ENCODE peak calls at places on chromosomes 6 and 20, in seven cellular contexts. M is CD8-positive, alpha-beta memory T cell; I is CD8-positive, alpha-beta T cell; P is tibial artery; S is left lung; G is naive thymus-derived CD4-positive, alpha-beta T cell; V is mesenchymal stem cell. C is an unnamed sample.

GRCh38 chr6:145815351-145815772 is 767 bp upstream of the FBXO30 start:
- DNase-seq in M (no peak), I (no peak), P (peak; percentile 58), S (no peak), G (no peak), V (peak; percentile 51), C (no peak)

GRCh38 chr6:169847773-169848380 is 96.5 kb downstream of the ERMARD start:
- DNase-seq in M (no peak), I (no peak), P (no peak), S (no peak), G (no peak), V (no peak), C (no peak)

GRCh38 chr20:20956586-20956985 is 149.6 kb downstream of the LINC00237 start:
- DNase-seq in M (no peak), I (no peak), P (no peak), S (no peak), G (no peak), V (no peak), C (no peak)

GRCh38 chr6:7721654-7722053 is 4.2 kb upstream of the BMP6 start:
- DNase-seq in M (no peak), I (no peak), P (no peak), S (no peak), G (no peak), V (peak; percentile 23), C (no peak)

GRCh38 chr20:51010043-51010365 is 12.9 kb downstream of the KCNG1 start:
- DNase-seq in M (no peak), I (no peak), P (no peak), S (no peak), G (no peak), V (no peak), C (no peak)

GRCh38 chr20:35657271-35657670 is 7.4 kb downstream of the CPNE1 start:
- DNase-seq in M (no peak), I (no peak), P (no peak), S (no peak), G (no peak), V (no peak), C (no peak)

GRCh38 chr6:131867744-131868143 is 59.9 kb downstream of the ENPP1 start:
- DNase-seq in M (no peak), I (no peak), P (no peak), S (no peak), G (no peak), V (peak; percentile 25), C (no peak)

GRCh38 chr6:35365599-35366596 is 23.5 kb downstream of the PPARD start:
- DNase-seq in M (no peak), I (no peak), P (no peak), S (no peak), G (no peak), V (no peak), C (peak; percentile 23)

GRCh38 chr20:50824137-50824536 is 29.3 kb downstream of the BCAS4 start:
- DNase-seq in M (no peak), I (no peak), P (peak; percentile 96), S (no peak), G (no peak), V (peak; percentile 7), C (peak; percentile 92)

GRCh38 chr6:106770663-106771062 is 141.3 kb downstream of the QRSL1 start:
- DNase-seq in M (no peak), I (no peak), P (no peak), S (no peak), G (no peak), V (no peak), C (no peak)

GRCh38 chr6:41053056-41053455 is at the start of gene APOBEC2:
- DNase-seq in M (no peak), I (no peak), P (no peak), S (no peak), G (no peak), V (no peak), C (no peak)

GRCh38 chr6:30450908-30451818 is 38.1 kb upstream of the HLA-E start:
- DNase-seq in M (peak; percentile 37), I (peak; percentile 68), P (no peak), S (peak; percentile 82), G (peak; percentile 79), V (peak; percentile 45), C (peak; percentile 85)

GRCh38 chr20:20368414-20369352 is 779 bp downstream of the INSM1 start:
- DNase-seq in M (no peak), I (no peak), P (no peak), S (no peak), G (no peak), V (no peak), C (no peak)

GRCh38 chr20:44828640-44829039 is 18.3 kb upstream of the RIMS4 start:
- DNase-seq in M (no peak), I (no peak), P (no peak), S (no peak), G (no peak), V (no peak), C (no peak)

GRCh38 chr20:49979030-49979832 is 3.5 kb upstream of the SNAI1 start:
- DNase-seq in M (peak; percentile 66), I (peak; percentile 57), P (peak; percentile 68), S (peak; percentile 48), G (peak; percentile 63), V (peak; percentile 61), C (peak; percentile 67)

GRCh38 chr6:145898376-145898775 is 65.8 kb downstream of the SHPRH start:
- DNase-seq in M (no peak), I (no peak), P (no peak), S (no peak), G (no peak), V (no peak), C (no peak)

DNA sequence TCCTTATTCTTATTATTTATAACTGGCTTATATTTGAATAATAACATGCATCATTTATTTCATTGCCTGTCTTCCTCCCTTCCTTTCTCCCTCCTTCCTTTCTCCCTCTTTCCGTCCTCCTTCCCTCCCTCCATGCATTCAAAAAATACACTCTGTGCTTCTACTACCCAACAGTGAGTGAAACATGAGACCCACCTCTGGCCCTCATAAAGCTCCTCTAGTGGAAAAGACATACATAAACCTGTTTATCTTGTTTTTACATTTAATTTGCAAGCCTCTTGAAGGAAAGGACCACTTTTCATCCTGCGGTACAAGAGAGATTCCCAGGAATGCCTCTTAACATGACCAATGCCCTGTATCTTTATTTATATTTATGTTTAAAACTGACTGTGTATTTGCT is 21.8 kb upstream of the ISM1 start:
- DNase-seq in M (no peak), I (no peak), P (no peak), S (no peak), G (no peak), V (no peak), C (no peak)
- H3K36me3 ChIP-seq in M (no peaks in the 10 kb centered on the region), I (no peaks in the 10 kb centered on the region), P (no peaks in the 10 kb centered on the region), S (no peaks in the 10 kb centered on the region), G (no peaks in the 10 kb centered on the region), V (no peaks in the 10 kb centered on the region), C (no peaks in the 10 kb centered on the region)

GRCh38 chr20:46357030-46357514 is 48.8 kb upstream of the CDH22 start:
- DNase-seq in M (no peak), I (no peak), P (peak; percentile 74), S (no peak), G (no peak), V (no peak), C (no peak)

GRCh38 chr20:46354920-46355654 is 46.8 kb upstream of the CDH22 start:
- DNase-seq in M (no peak), I (no peak), P (no peak), S (no peak), G (no peak), V (no peak), C (no peak)

GRCh38 chr20:46355778-46356177 is 47.5 kb upstream of the CDH22 start:
- DNase-seq in M (no peak), I (no peak), P (no peak), S (no peak), G (no peak), V (no peak), C (no peak)

GRCh38 chr20:46358336-46359058 is 47.9 kb downstream of the ELMO2 start:
- DNase-seq in M (no peak), I (no peak), P (no peak), S (peak; percentile 10), G (no peak), V (no peak), C (no peak)

GRCh38 chr20:46356195-46357029 is 48.1 kb upstream of the CDH22 start:
- DNase-seq in M (no peak), I (no peak), P (no peak), S (no peak), G (no peak), V (no peak), C (no peak)
- H3K27ac ChIP-seq in M (no peak overlapping the region), I (peak overlapping the region; percentile 24), P (peak overlapping the region; percentile 58), S (no peak overlapping the region), G (peak overlapping the region; percentile 63), V (no peak overlapping the region), C (no peak overlapping the region)

DNA sequence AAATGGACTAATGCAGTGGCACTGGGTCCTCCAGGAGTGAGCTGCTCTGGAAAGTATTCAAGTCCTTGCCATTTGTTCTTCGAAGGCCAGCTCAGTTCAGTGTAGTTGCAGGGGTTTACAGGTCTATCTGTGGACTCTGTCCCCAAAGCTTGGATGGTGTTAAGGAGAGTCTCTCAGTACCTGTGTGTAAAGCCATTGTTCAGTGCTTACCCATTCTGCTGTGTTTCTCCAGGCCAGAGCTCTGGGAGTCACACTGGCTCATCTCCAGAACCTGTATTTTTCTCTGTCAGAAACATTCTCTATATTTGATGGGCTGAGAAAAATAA is 66.6 kb downstream of the DTD1 start:
- DNase-seq in M (no peak), I (no peak), P (no peak), S (no peak), G (no peak), V (no peak), C (no peak)
- H3K4me1 ChIP-seq in M (no peaks in the 10 kb centered on the region), I (no peaks in the 10 kb centered on the region), P (no peaks in the 10 kb centered on the region), S (no peaks in the 10 kb centered on the region), G (no peaks in the 10 kb centered on the region), V (peaks cover 5% of the 10 kb centered on the region), C (no peaks in the 10 kb centered on the region)

GRCh38 chr6:166419717-166420116 is 37.0 kb upstream of the MPC1 start:
- DNase-seq in M (no peak), I (no peak), P (peak; percentile 50), S (no peak), G (no peak), V (no peak), C (no peak)
- H3K36me3 ChIP-seq in M (no peaks in the 10 kb centered on the region), I (no peaks in the 10 kb centered on the region), P (peaks cover 61% of the 10 kb centered on the region), S (peaks cover 93% of the 10 kb centered on the region), G (no peaks in the 10 kb centered on the region), V (peaks cover 4% of the 10 kb centered on the region), C (peaks cover 3% of the 10 kb centered on the region)

GRCh38 chr6:24951831-24952299 is 16.1 kb upstream of the RIPOR2 start:
- DNase-seq in M (no peak), I (peak; percentile 75), P (no peak), S (peak; percentile 40), G (peak; percentile 87), V (no peak), C (no peak)
- H3K27ac ChIP-seq in M (peak overlapping the region; percentile 2), I (peak overlapping the region; percentile 50), P (no peak overlapping the region), S (peak overlapping the region; percentile 83), G (peak overlapping the region; percentile 75), V (no peak overlapping the region), C (no peak overlapping the region)